ENCODE peak calls at places on chromosomes 4 and X, in four cellular contexts. N, L, G and P are unnamed samples.
A peak's percentile ranks its signal among the peaks of the same experiment; 100 is the strongest.

GRCh38 chrX:77014655-77015377 is 432.4 kb upstream of the FGF16 start:
- DNase-seq in G (peak; percentile 17), N (peak; percentile 74), L (no peak), P (no peak)

GRCh38 chr4:87838207-87838606 is 5.4 kb downstream of the MEPE start:
- DNase-seq in L (no peak), N (no peak), G (no peak), P (peak; percentile 12)

GRCh38 chrX:17983389-17983788 is 122.3 kb upstream of the RAI2 start:
- DNase-seq in L (no peak), N (no peak), G (no peak), P (no peak)

GRCh38 chr4:16227462-16227868 is 1.2 kb upstream of the TAPT1 start:
- DNase-seq in N (peak; percentile 32), L (no peak), G (no peak), P (no peak)

GRCh38 chr4:64144994-64145393 is 264.3 kb downstream of the TECRL start:
- DNase-seq in L (no peak), G (no peak), N (no peak), P (no peak)

GRCh38 chr4:52606766-52607165 is 52.3 kb downstream of the USP46 start:
- DNase-seq in N (no peak), G (no peak), L (no peak), P (no peak)

GRCh38 chr4:71004281-71004851 is 10.9 kb downstream of the DCK start:
- DNase-seq in N (peak; percentile 7), G (no peak), L (no peak), P (no peak)

GRCh38 chr4:48173055-48173991 is 39.3 kb upstream of the TXK start:
- DNase-seq in L (peak; percentile 55), N (no peak), G (no peak), P (peak; percentile 82)

GRCh38 chr4:10336471-10336870 is 120.8 kb downstream of the ZNF518B start:
- DNase-seq in N (no peak), L (no peak), G (no peak), P (no peak)

GRCh38 chr4:101239685-101240084 is 107.6 kb downstream of the PPP3CA start:
- DNase-seq in N (no peak), L (no peak), G (no peak), P (no peak)

GRCh38 chr4:25993564-25994185 is 79.7 kb downstream of the SMIM20 start:
- DNase-seq in G (peak; percentile 31), N (peak; percentile 35), L (no peak), P (peak; percentile 70)

GRCh38 chrX:119155416-119156035 is 27.9 kb upstream of the KIAA1210 start:
- DNase-seq in N (no peak), G (no peak), L (no peak), P (no peak)

GRCh38 chr4:87677731-87678130 is 27.7 kb downstream of the DMP1 start:
- DNase-seq in N (no peak), L (peak; percentile 12), G (no peak), P (no peak)

GRCh38 chr4:39302901-39303300 is 63.3 kb downstream of the RFC1 start:
- DNase-seq in N (no peak), L (no peak), G (no peak), P (no peak)

GRCh38 chrX:69222103-69223090 is 57.1 kb upstream of the PJA1 start:
- DNase-seq in G (peak; percentile 81), L (no peak), N (peak; percentile 31), P (peak; percentile 71)

GRCh38 chrX:68832516-68833447 is 4.0 kb downstream of the EFNB1 start:
- DNase-seq in G (no peak), L (no peak), N (no peak), P (no peak)

DNA sequence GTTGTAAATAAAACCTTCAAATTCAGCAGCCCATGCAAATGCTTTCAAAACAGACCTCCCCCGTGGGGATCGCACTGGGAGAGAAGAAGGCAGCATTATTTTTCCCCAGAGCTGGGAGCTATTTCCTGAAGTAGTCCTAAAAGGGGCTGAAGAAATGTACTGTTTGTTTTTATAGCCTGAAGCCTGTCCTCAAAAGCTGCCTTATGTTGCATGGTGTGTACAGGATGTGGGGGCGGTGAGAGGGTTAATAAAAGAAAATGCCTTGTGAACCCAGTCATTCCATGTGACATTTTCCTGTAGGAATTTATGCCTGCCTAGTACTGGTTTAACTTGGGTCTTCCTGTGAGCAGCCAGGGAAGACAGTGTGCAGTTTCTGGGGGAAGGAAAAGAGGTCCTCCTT is 144.1 kb downstream of the SOWAHB start:
- DNase-seq in G (no peak), N (no peak), L (no peak), P (no peak)
- TF ChIP-seq TARDBP in G (no peak), N (no peak), L (no peak), P (no peak)

GRCh38 chr4:7433376-7434140 is 1.2 kb downstream of the PSAPL1 start:
- DNase-seq in G (no peak), L (no peak), N (no peak), P (no peak)

GRCh38 chr4:7436256-7436655 is 1.5 kb upstream of the PSAPL1 start:
- DNase-seq in L (no peak), G (no peak), N (no peak), P (no peak)

GRCh38 chr4:7434141-7434765 is 477 bp downstream of the PSAPL1 start:
- DNase-seq in N (no peak), G (no peak), L (no peak), P (no peak)

GRCh38 chr4:7435411-7436095 is 823 bp upstream of the PSAPL1 start:
- DNase-seq in N (peak; percentile 44), L (no peak), G (no peak), P (no peak)

GRCh38 chr4:7434766-7435150 is at the start of gene PSAPL1:
- DNase-seq in L (no peak), N (peak; percentile 44), G (peak; percentile 60), P (peak; percentile 44)
- TF ChIP-seq TARDBP in L (no peak), N (no peak), G (no peak), P (no peak)

GRCh38 chrX:71540801-71541545 is 8.1 kb downstream of the OGT start:
- DNase-seq in N (no peak), L (no peak), G (no peak), P (no peak)
- TF ChIP-seq TARDBP in N (no peak), L (no peak), G (no peak), P (no peak)

GRCh38 chr4:7160439-7160838 is 31.9 kb upstream of the SORCS2 start:
- DNase-seq in G (no peak), L (no peak), N (no peak), P (no peak)
- TF ChIP-seq TARDBP in G (no peak), L (no peak), N (no peak), P (no peak)

GRCh38 chrX:53715336-53715924 is 28.9 kb upstream of the HUWE1 start:
- DNase-seq in G (no peak), N (no peak), L (no peak), P (no peak)

GRCh38 chrX:53717205-53717604 is 30.7 kb upstream of the HUWE1 start:
- DNase-seq in N (no peak), G (no peak), L (peak; percentile 50), P (no peak)

GRCh38 chrX:53718073-53718472 is 31.6 kb upstream of the HUWE1 start:
- DNase-seq in G (no peak), N (no peak), L (no peak), P (no peak)

GRCh38 chrX:53714580-53715335 is 28.2 kb upstream of the HUWE1 start:
- DNase-seq in N (no peak), L (peak; percentile 89), G (no peak), P (no peak)

GRCh38 chrX:53716328-53717088 is 30.0 kb upstream of the HUWE1 start:
- DNase-seq in N (no peak), G (no peak), L (peak; percentile 87), P (no peak)
- TF ChIP-seq TARDBP in N (no peak), G (no peak), L (no peak), P (no peak)

DNA sequence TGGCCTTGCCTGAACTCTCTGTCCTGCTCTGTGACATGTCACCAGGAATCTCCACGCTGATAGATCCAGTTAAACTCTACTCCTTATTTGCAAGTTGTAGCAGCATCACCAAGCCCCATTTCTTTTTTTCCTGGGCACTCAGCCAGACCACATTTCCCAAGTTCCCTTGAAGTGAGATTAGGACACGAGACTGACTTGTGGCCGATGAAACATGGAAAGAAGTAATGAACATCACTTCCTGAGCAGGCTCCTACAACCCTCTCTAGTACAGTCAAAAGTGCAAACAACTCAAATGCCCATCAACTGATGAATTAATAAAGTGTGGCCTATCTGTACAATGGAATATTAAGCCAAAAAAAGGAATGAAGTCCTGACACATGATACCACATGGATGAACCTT is 74.6 kb downstream of the MAP3K15 start:
- DNase-seq in L (no peak), N (no peak), G (no peak), P (no peak)
- TF ChIP-seq TARDBP in L (no peak), N (no peak), G (no peak), P (no peak)

DNA sequence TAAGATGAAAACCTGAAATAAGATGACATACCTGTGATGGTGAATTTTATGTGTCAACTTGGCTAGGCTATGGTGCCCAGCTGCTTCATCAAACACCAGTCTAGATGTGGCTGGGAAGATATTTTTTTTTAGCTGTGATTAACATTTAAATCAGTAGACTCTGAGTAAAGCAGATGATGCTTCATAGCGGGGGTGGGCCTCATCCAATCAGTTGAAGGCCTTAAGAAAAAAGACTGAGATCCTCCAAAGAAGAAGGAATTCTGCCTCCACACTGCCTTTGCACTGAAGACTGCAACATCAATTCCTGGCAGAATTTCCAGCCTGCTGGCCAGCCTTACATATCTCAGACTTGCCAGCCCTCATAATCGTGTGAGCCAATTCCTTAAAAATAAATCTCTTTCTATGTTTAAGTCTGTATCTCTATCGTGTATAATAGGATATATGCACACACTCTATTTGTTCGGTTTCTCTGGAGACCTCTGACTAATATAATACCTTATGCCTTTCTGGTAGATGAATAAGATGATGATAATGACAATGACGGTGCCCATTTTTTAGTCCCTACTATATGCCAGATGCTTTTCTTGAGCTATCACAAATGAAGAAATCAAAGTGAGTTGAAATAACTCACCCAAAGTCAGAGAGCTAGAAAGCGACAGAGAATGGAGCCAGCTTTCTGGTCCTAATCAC is 66.2 kb upstream of the SOD3 start:
- DNase-seq in L (no peak), G (no peak), N (no peak), P (no peak)
- TF ChIP-seq TARDBP in L (no peak), G (no peak), N (no peak), P (no peak)